ENCODE peak calls at places on chromosome 1, in six cellular contexts. P, F, B, C, Q and D are unnamed samples.

GRCh38 chr1:26820784-26821269 is 5.7 kb upstream of the ZDHHC18 start:
- DNase-seq in P (no peak), C (no peak), Q (peak), F (no peak), B (no peak), D (no peak)

GRCh38 chr1:33221385-33221758 is 34.9 kb upstream of the ZNF362 start:
- DNase-seq in F (no peak), Q (no peak), C (no peak), B (no peak), P (no peak), D (no peak)

GRCh38 chr1:92168657-92169056 is 49.1 kb upstream of the C1orf146 start:
- DNase-seq in Q (no peak), P (no peak), B (no peak), C (no peak), F (no peak), D (no peak)

GRCh38 chr1:234545512-234546386 is 64.2 kb downstream of the IRF2BP2 start:
- DNase-seq in F (no peak), P (peak), Q (no peak), C (no peak), B (no peak), D (peak)

GRCh38 chr1:30777060-30777905 is 19.7 kb upstream of the LAPTM5 start:
- DNase-seq in Q (no peak), F (no peak), C (no peak), P (no peak), B (no peak), D (peak)

GRCh38 chr1:43445618-43446387 is 7.9 kb downstream of the HYI start:
- DNase-seq in B (no peak), P (no peak), C (peak), F (no peak), Q (no peak), D (no peak)

GRCh38 chr1:43540653-43541071 is 10.0 kb downstream of the PTPRF start:
- DNase-seq in P (no peak), C (peak), Q (no peak), F (peak), B (peak), D (no peak)

GRCh38 chr1:62685431-62685859 is 2.7 kb downstream of the DOCK7 start:
- DNase-seq in P (no peak), Q (no peak), B (no peak), F (no peak), C (no peak), D (peak)

GRCh38 chr1:157269656-157270375 is 131.6 kb upstream of the ETV3 start:
- DNase-seq in Q (peak), F (no peak), P (no peak), C (peak), B (no peak), D (no peak)

GRCh38 chr1:228379165-228379460 is 27.5 kb downstream of the TRIM11 start:
- DNase-seq in P (no peak), F (no peak), C (no peak), Q (no peak), B (no peak), D (peak)

GRCh38 chr1:47934243-47934805 is 62.9 kb downstream of the TRABD2B start:
- DNase-seq in Q (no peak), B (no peak), P (no peak), C (no peak), F (no peak), D (no peak)

GRCh38 chr1:241715435-241715834 is 63.4 kb downstream of the WDR64 start:
- DNase-seq in B (no peak), F (no peak), P (no peak), Q (no peak), C (no peak), D (no peak)

GRCh38 chr1:43241352-43241953 is 28.3 kb upstream of the TMEM125 start:
- DNase-seq in C (no peak), P (no peak), Q (no peak), B (no peak), F (no peak), D (no peak)

DNA sequence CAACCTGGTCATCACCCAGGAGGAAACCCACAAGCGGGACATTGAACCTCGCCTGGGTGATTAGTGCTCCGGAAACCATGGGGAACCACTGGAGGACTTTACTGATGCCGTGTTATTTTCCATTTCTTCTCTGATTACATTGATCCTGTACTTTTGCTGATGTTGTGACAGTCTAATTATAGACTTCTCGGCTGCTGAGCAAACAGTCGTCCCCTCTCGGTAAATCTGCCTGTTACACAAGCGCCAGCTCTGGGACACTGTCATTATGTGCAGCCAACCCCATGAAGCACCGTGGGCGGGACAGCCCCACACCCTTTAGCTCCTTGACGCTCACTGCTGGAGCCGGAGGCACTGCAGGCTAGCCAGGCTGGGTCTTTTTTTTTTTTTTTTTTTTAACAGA is 6.0 kb upstream of the TENT5C start:
- DNase-seq in B (no peak), C (no peak), P (no peak), Q (no peak), F (no peak), D (no peak)
- TF ChIP-seq POLR2A in B (no peak), C (no peak), P (no peak), Q (no peak), F (no peak), D (no peak)

GRCh38 chr1:1857096-1857703 is 33.7 kb downstream of the GNB1 start:
- DNase-seq in F (no peak), C (peak), B (no peak), Q (no peak), P (no peak), D (no peak)
- TF ChIP-seq POLR2A in F (no peak), C (no peak), B (no peak), Q (no peak), P (no peak), D (no peak)

DNA sequence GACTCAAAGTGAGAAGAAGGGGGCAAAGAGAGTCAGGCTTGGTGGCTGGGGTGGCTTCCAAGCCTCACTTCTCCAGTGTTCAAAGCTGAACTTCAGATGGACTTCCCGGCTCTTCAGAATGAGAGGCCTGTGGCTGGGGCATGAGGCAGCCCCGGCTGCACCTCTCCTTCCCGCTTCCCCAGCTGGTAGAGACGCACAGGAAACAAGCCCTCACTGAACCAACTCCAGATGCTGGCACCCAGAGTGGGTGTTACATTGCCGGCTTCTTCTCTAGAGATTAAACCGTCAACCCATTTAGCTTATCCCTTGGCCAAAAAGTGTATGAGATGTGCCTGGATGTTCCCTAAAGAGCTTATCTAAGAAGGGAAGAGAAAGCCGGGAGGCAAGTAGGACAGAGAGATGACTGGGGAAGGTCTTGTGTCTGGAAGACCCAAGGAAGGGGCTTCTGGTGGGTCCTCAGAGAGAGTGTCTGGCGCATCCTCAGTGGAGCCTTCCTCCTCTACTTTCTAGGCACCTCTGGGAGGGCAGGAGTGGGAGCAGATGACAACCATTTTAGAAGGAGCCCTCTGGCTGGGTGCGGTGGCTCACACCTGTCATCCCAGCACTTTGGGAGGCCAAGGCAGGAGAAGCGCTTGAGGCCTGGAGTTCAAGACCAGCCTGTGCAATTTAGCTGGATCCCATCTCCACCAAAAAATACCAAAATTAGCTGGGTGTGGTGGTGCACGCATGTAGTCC is 2.0 kb downstream of the ADAMTSL4 start:
- DNase-seq in Q (no peak), C (no peak), F (no peak), B (no peak), P (no peak), D (no peak)
- TF ChIP-seq POLR2A in Q (no peak), C (no peak), F (no peak), B (no peak), P (no peak), D (no peak)

DNA sequence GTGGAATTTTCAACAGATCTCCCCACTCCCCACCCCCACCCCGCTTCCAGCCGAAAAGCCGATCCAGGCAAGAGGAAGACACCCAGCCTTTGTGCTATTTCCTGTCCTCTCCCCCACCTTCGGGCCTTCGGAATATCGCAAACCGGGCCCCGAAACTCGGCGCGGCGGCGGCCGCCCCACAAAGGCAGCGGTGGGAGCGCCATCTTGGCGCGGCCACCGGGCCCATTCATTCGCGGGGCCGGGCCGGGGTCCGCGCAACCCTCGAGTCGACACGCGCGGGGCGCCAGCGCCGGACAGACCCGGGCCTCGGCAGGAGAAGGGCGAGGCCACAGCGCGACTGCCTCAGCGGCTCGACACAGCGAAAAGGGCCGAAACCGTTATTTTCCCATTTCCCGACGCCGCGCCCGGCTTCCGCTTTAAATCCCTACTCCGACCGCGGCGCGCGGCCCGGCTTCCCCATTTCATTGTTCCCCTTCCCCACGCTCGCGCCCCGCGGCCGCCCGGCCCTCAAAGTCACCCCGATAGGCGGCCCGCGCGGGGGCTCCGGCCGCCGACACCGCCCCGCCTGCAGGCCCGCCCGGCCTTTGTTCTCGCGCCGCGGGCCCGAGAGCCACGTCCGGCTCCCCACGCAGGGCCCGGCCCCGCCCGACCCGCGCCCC is 911 bp downstream of the GNB1 start:
- DNase-seq in P (no peak), Q (no peak), B (peak), F (no peak), C (peak), D (peak)
- TF ChIP-seq POLR2A in P (no peak), Q (no peak), B (no peak), F (no peak), C (no peak), D (no peak)

GRCh38 chr1:205812878-205813754 is at the start of gene SLC41A1:
- DNase-seq in F (peak), B (peak), P (peak), C (peak), Q (peak), D (peak)
- TF ChIP-seq POLR2A in F (peak), B (peak), P (peak), C (no peak), Q (no peak), D (peak)

GRCh38 chr1:203465146-203465798 is 10.3 kb upstream of the PRELP start:
- DNase-seq in B (no peak), P (no peak), Q (no peak), F (no peak), C (no peak), D (no peak)

GRCh38 chr1:203467550-203467921 is 8.1 kb upstream of the PRELP start:
- DNase-seq in B (peak), C (no peak), F (peak), P (no peak), Q (no peak), D (no peak)

GRCh38 chr1:203464743-203465142 is 10.9 kb upstream of the PRELP start:
- DNase-seq in Q (no peak), B (peak), P (no peak), F (no peak), C (no peak), D (no peak)

GRCh38 chr1:203464226-203464625 is 11.4 kb upstream of the PRELP start:
- DNase-seq in P (no peak), F (no peak), Q (no peak), C (no peak), B (peak), D (no peak)

DNA sequence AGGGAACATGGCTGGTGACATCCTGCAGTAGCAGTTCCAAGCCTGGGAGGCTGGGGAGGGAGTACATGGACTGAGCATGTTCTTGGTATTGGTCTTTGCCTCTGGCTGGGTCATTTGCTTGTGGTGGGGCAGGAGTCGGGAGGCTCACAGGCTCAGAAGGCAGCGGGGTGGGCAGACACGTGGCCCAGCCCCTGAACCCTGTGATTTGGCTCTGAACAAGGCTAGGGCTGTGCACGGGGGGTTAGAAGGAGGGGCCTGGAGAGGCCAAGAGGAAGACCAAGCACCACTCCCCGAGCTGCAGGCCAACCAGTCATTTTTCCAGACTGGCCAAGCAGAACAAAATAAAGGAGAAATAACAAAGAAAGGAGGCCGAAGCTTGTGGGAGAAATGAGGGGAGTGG is 9.7 kb upstream of the PRELP start:
- DNase-seq in F (no peak), C (no peak), B (peak), P (no peak), Q (no peak), D (no peak)
- TF ChIP-seq POLR2A in F (no peak), C (no peak), B (no peak), P (no peak), Q (no peak), D (no peak)